ENCODE peak calls at places on chromosomes 11 and 22, in five cellular contexts. D is right atrium auricular region; L is effector CD4-positive, alpha-beta T cell; M is activated CD4-positive, alpha-beta T cell treated with anti-CD3 and anti-CD28 coated beads, Interleukin-2, amount 10 ng/mL, durations not matched to agents 7 days and 5 days; B is stimulated activated CD8-positive, alpha-beta memory T cell treated with anti-CD3 and anti-CD28 coated beads, Interleukin-15, amount 100 ng/mL, for 48 hours. C is an unnamed sample.

GRCh38 chr11:35463211-35463810 is 44.0 kb upstream of the SLC1A2 start:
- DNase-seq in D (no peak), L (no peak), M (no peak), B (no peak), C (no peak)

GRCh38 chr11:55474321-55474720 is 79.9 kb upstream of the OR4C15 start:
- DNase-seq in D (no peak), L (no peak), M (no peak), B (no peak), C (no peak)

GRCh38 chr11:116610190-116610589 is 162.6 kb downstream of the BUD13 start:
- DNase-seq in D (peak), L (no peak), M (no peak), B (no peak), C (no peak)

GRCh38 chr11:62804310-62805043 is 763 bp downstream of the NXF1 start:
- DNase-seq in D (peak), L (no peak), M (no peak), B (no peak), C (no peak)

GRCh38 chr22:44024288-44024908 is at the start of gene PARVB:
- DNase-seq in D (no peak), L (no peak), M (no peak), B (peak), C (no peak)

GRCh38 chr11:47488111-47488510 is 39.2 kb upstream of the RAPSN start:
- DNase-seq in D (no peak), L (no peak), M (no peak), B (no peak), C (no peak)

GRCh38 chr11:102840018-102840417 is 3.4 kb downstream of the MMP3 start:
- DNase-seq in D (no peak), L (no peak), M (no peak), B (no peak), C (no peak)

GRCh38 chr11:68255526-68255925 is 16.2 kb downstream of the C11orf24 start:
- DNase-seq in D (no peak), L (no peak), M (no peak), B (no peak), C (no peak)

GRCh38 chr11:110524227-110524626 is 94.5 kb downstream of the FDX1 start:
- DNase-seq in D (no peak), L (no peak), M (no peak), B (no peak), C (no peak)

GRCh38 chr22:32623943-32624342 is 149.3 kb downstream of the FBXO7 start:
- DNase-seq in D (peak), L (no peak), M (no peak), B (no peak), C (no peak)

GRCh38 chr11:64276653-64277431 is 7.6 kb downstream of the BAD start:
- DNase-seq in D (no peak), L (no peak), M (no peak), B (no peak), C (no peak)

GRCh38 chr11:93585758-93586157 is 42.6 kb upstream of the SMCO4 start:
- DNase-seq in D (no peak), L (no peak), M (no peak), B (no peak), C (no peak)

GRCh38 chr11:101567086-101567485 is 16.7 kb downstream of the TRPC6 start:
- DNase-seq in D (no peak), L (no peak), M (no peak), B (no peak), C (no peak)

GRCh38 chr11:10599388-10600175 is 31.1 kb upstream of the LYVE1 start:
- DNase-seq in D (no peak), L (no peak), M (no peak), B (no peak), C (no peak)

GRCh38 chr11:69014084-69014935 is 1.3 kb upstream of the MRGPRF start:
- DNase-seq in D (no peak), L (no peak), M (no peak), B (no peak), C (no peak)

GRCh38 chr11:90414221-90414620 is 191.4 kb upstream of the CHORDC1 start:
- DNase-seq in D (no peak), L (no peak), M (no peak), B (no peak), C (no peak)

GRCh38 chr11:46247664-46248063 is 29.8 kb upstream of the CREB3L1 start:
- DNase-seq in D (no peak), L (no peak), M (peak), B (no peak), C (no peak)

GRCh38 chr11:123561046-123561781 is 93.2 kb downstream of the SCN3B start:
- DNase-seq in D (no peak), L (no peak), M (no peak), B (no peak), C (no peak)